ENCODE peak calls at places on chromosomes 6 and 20, in five cellular contexts. U is fibroblast of mammary gland, E is hepatocyte, T is ovary, B is astrocyte of the spinal cord. D is an unnamed sample.

GRCh38 chr6:87899499-87900147 is 148.0 kb upstream of the SPACA1 start:
- DNase-seq in B (no peak), T (no peak), U (no peak), E (no peak), D (no peak)

GRCh38 chr6:27839303-27840081 is 72.7 kb downstream of the OR2B2 start:
- DNase-seq in B (peak), T (peak), U (peak), E (peak), D (peak)

GRCh38 chr20:45020236-45020886 is 54.0 kb downstream of the STK4 start:
- DNase-seq in B (no peak), U (no peak), E (peak), T (no peak), D (no peak)

GRCh38 chr20:47785321-47785899 is at the start of gene SULF2:
- DNase-seq in E (peak), U (no peak), T (peak), B (no peak), D (no peak)

GRCh38 chr6:137893726-137894125 is 26.7 kb downstream of the TNFAIP3 start:
- DNase-seq in E (no peak), B (no peak), U (peak), T (no peak), D (peak)

GRCh38 chr6:128098000-128098581 is 197.2 kb upstream of the THEMIS start:
- DNase-seq in B (peak), E (no peak), T (no peak), U (peak), D (no peak)

GRCh38 chr6:683742-684440 is 9.0 kb downstream of the EXOC2 start:
- DNase-seq in U (peak), E (peak), T (no peak), B (peak), D (peak)

GRCh38 chr20:1160991-1161390 is 23.8 kb downstream of the TMEM74B start:
- DNase-seq in E (no peak), U (no peak), B (no peak), T (no peak), D (no peak)

GRCh38 chr6:104682722-104683643 is 176.7 kb downstream of the HACE1 start:
- DNase-seq in B (peak), T (no peak), U (peak), E (peak), D (peak)

GRCh38 chr6:19337103-19337502 is 500.1 kb upstream of the ID4 start:
- DNase-seq in T (no peak), E (no peak), U (no peak), B (no peak), D (no peak)

GRCh38 chr6:106562001-106562400 is 67.3 kb downstream of the RTN4IP1 start:
- DNase-seq in T (no peak), E (no peak), U (peak), B (no peak), D (no peak)

GRCh38 chr6:39342692-39343460 is 20.4 kb upstream of the KCNK16 start:
- DNase-seq in U (no peak), T (peak), B (no peak), E (no peak), D (no peak)

GRCh38 chr20:44701889-44702288 is 13.3 kb upstream of the CCN5 start:
- DNase-seq in B (no peak), T (no peak), E (no peak), U (no peak), D (no peak)

GRCh38 chr6:117483645-117484016 is 1.2 kb downstream of the DCBLD1 start:
- DNase-seq in B (peak), T (no peak), U (peak), E (peak), D (peak)

GRCh38 chr6:2942916-2943563 is 28.3 kb downstream of the SERPINB6 start:
- DNase-seq in U (no peak), B (no peak), T (no peak), E (no peak), D (no peak)

GRCh38 chr6:156347251-156348049 is 429.7 kb upstream of the ARID1B start:
- DNase-seq in T (no peak), U (no peak), E (no peak), B (peak), D (no peak)

GRCh38 chr20:45100563-45101245 is at the start of gene KCNS1:
- DNase-seq in E (peak), T (no peak), U (no peak), B (peak), D (no peak)

GRCh38 chr6:109284675-109285074 is 97.6 kb downstream of the CD164 start:
- DNase-seq in B (no peak), U (no peak), E (no peak), T (no peak), D (no peak)

GRCh38 chr6:54503144-54503543 is 194.9 kb downstream of the TINAG start:
- DNase-seq in U (no peak), B (no peak), T (no peak), E (no peak), D (no peak)

GRCh38 chr6:76790881-76791280 is 672.4 kb downstream of the HTR1B start:
- DNase-seq in E (no peak), B (no peak), T (no peak), U (peak), D (no peak)

GRCh38 chr6:33719326-33719987 is 8.0 kb upstream of the UQCC2 start:
- DNase-seq in U (no peak), B (no peak), T (no peak), E (no peak), D (no peak)
- TF ChIP-seq CTCF in U (no peak), B (no peak), T (no peak), E (no peak), D (peak)

GRCh38 chr6:65786815-65787214 is 79.8 kb upstream of the EYS start:
- DNase-seq in B (no peak), T (no peak), U (no peak), E (no peak), D (no peak)

DNA sequence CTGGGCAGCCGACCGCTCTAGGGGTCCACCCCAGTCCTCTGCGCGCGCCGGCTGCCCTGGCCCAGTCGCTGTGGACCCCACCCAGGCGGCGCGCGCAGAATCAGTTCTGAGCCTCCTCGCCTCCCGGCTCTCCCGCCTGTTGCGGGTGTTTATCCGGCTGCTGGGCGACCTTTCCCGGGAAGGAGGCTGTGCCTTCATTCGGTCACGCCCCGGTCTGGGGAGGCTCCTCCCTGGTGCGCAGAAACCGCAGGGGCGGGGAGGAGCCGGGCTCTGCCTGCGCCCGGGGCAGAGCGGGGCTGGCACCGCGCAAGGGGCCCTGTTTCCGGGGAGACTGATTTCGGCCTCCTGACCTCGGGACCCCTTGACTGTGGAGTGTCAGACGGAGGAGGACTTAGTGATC is 80.8 kb upstream of the EYS start:
- DNase-seq in U (no peak), B (no peak), T (no peak), E (no peak), D (no peak)
- TF ChIP-seq CTCF in U (no peak), B (no peak), T (no peak), E (no peak), D (no peak)

GRCh38 chr6:50030777-50031562 is 9.2 kb upstream of the DEFB110 start:
- DNase-seq in B (no peak), T (no peak), E (peak), U (peak), D (no peak)
- TF ChIP-seq CTCF in B (peak), T (no peak), E (peak), U (peak), D (no peak)

GRCh38 chr6:30944051-30944450 is 3.3 kb downstream of the MUCL3 start:
- DNase-seq in B (no peak), T (no peak), U (no peak), E (no peak), D (no peak)

GRCh38 chr6:30940361-30941001 is at the start of gene MUCL3:
- DNase-seq in U (no peak), E (no peak), B (no peak), T (no peak), D (no peak)

GRCh38 chr6:30945281-30945680 is 4.5 kb downstream of the MUCL3 start:
- DNase-seq in T (no peak), E (no peak), B (no peak), U (no peak), D (no peak)

GRCh38 chr6:30939473-30939872 is 1.3 kb upstream of the MUCL3 start:
- DNase-seq in U (peak), E (no peak), B (no peak), T (no peak), D (no peak)

DNA sequence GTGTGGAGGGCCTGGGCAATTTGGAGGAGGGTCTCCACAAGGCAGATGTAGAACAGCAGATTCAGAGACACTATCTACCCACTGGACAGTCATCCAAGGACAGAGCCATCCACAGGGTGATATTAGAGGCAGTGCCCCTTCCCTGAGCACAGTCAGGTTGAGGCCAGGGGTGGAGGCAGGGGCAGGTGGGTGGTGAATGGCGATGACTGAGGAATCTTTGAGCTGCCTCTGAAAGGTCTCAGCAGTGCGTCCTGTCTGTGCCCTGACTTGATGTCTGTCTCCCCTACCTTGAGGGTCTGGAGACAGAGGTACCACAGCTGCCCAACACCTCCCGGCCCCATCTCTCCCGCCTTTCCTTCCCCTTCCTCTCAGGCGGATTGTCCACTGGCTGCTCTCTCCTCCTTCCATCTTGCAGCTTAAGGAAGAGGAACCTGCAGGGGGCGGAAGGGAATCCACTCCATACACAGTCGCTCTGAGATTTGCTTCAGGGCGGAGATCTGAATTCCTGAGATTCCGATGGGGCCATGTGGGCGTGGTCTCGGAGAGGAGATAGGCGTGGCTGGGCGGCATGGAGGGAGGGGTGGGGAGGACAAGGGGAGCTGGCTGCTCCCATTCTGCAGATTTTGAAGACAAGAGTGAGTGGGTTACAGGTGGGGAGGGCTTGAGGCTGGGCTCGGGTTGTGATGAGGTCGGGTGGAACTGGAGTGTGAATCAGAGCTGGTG is 1.7 kb downstream of the MUCL3 start:
- DNase-seq in T (peak), U (peak), B (peak), E (peak), D (peak)
- TF ChIP-seq CTCF in T (no peak), U (peak), B (peak), E (peak), D (peak)

GRCh38 chr20:62571667-62572344 is 70.5 kb upstream of the SLCO4A1 start:
- DNase-seq in E (no peak), B (no peak), T (no peak), U (no peak), D (no peak)
- TF ChIP-seq CTCF in E (no peak), B (no peak), T (no peak), U (no peak), D (no peak)

DNA sequence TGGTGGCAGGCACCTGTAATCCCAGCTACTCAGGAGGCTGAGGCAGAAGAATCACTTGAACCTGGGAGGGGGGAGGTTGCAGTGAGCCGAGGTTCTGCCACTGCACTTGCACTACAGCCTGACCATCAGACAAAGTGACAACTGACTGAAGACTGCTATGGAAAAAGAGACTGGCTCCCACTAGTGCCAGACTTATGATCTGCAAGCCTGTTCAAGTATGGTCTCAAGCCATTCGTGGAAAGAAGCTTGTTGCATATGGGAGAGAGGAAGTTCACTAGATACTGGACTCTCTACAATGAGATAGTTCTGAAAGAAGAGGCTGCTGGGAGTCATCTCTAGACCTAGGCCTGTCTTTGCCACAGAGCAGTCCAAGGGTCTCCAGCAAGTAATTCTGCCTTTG is 26.7 kb downstream of the MDN1 start:
- DNase-seq in U (peak), E (peak), B (peak), T (no peak), D (peak)
- TF ChIP-seq CTCF in U (peak), E (peak), B (peak), T (no peak), D (peak)